ENCODE peak calls at places on chromosome 20, in seven cellular contexts. One of them, this sample, is unnamed.

GRCh38 chr20:25017257-25017803 is 24.8 kb upstream of the APMAP start:
- DNase-seq in ovary: no peak
- DNase-seq in Peyer's patch: peak; percentile 69
- DNase-seq in breast epithelium: peak; percentile 94
- DNase-seq in transverse colon: peak; percentile 74
- DNase-seq in stomach: peak; percentile 98
- DNase-seq in IMR-90: no peak
- DNase-seq in this sample: no peak

GRCh38 chr20:53837126-53837826 is 233.1 kb downstream of the BCAS1 start:
- DNase-seq in ovary: no peak
- DNase-seq in Peyer's patch: peak; percentile 80
- DNase-seq in breast epithelium: no peak
- DNase-seq in transverse colon: peak; percentile 83
- DNase-seq in stomach: no peak
- DNase-seq in IMR-90: no peak
- DNase-seq in this sample: no peak

GRCh38 chr20:62370115-62370806 is 3.1 kb upstream of the LAMA5 start:
- DNase-seq in ovary: no peak
- DNase-seq in Peyer's patch: no peak
- DNase-seq in breast epithelium: no peak
- DNase-seq in transverse colon: no peak
- DNase-seq in stomach: peak; percentile 49
- DNase-seq in IMR-90: peak; percentile 79
- DNase-seq in this sample: no peak

GRCh38 chr20:8299921-8300320 is 167.9 kb downstream of the PLCB1 start:
- DNase-seq in ovary: no peak
- DNase-seq in Peyer's patch: no peak
- DNase-seq in breast epithelium: no peak
- DNase-seq in transverse colon: no peak
- DNase-seq in stomach: no peak
- DNase-seq in IMR-90: peak; percentile 81
- DNase-seq in this sample: no peak

GRCh38 chr20:13778827-13779226 is 5.9 kb downstream of the ESF1 start:
- DNase-seq in ovary: no peak
- DNase-seq in Peyer's patch: no peak
- DNase-seq in breast epithelium: no peak
- DNase-seq in transverse colon: no peak
- DNase-seq in stomach: no peak
- DNase-seq in IMR-90: no peak
- DNase-seq in this sample: no peak

GRCh38 chr20:23514848-23515247 is 23.9 kb downstream of the CST8 start:
- DNase-seq in ovary: no peak
- DNase-seq in Peyer's patch: no peak
- DNase-seq in breast epithelium: no peak
- DNase-seq in transverse colon: no peak
- DNase-seq in stomach: no peak
- DNase-seq in IMR-90: no peak
- DNase-seq in this sample: no peak

GRCh38 chr20:8646716-8647115 is 422.2 kb upstream of the PLCB4 start:
- DNase-seq in ovary: no peak
- DNase-seq in Peyer's patch: no peak
- DNase-seq in breast epithelium: no peak
- DNase-seq in transverse colon: no peak
- DNase-seq in stomach: no peak
- DNase-seq in IMR-90: peak; percentile 83
- DNase-seq in this sample: no peak

GRCh38 chr20:3923818-3924217 is 34.6 kb downstream of the PANK2 start:
- DNase-seq in ovary: no peak
- DNase-seq in Peyer's patch: no peak
- DNase-seq in breast epithelium: no peak
- DNase-seq in transverse colon: no peak
- DNase-seq in stomach: no peak
- DNase-seq in IMR-90: peak; percentile 77
- DNase-seq in this sample: no peak

GRCh38 chr20:32116079-32116521 is 6.6 kb downstream of the TM9SF4 start:
- DNase-seq in ovary: no peak
- DNase-seq in Peyer's patch: no peak
- DNase-seq in breast epithelium: no peak
- DNase-seq in transverse colon: no peak
- DNase-seq in stomach: no peak
- DNase-seq in IMR-90: peak; percentile 22
- DNase-seq in this sample: no peak

GRCh38 chr20:1813101-1813529 is 82.1 kb upstream of the SIRPA start:
- DNase-seq in ovary: peak; percentile 50
- DNase-seq in Peyer's patch: no peak
- DNase-seq in breast epithelium: no peak
- DNase-seq in transverse colon: peak; percentile 35
- DNase-seq in stomach: peak; percentile 60
- DNase-seq in IMR-90: peak; percentile 97
- DNase-seq in this sample: peak; percentile 25

GRCh38 chr20:62358728-62359490 is 8.2 kb downstream of the LAMA5 start:
- DNase-seq in ovary: no peak
- DNase-seq in Peyer's patch: no peak
- DNase-seq in breast epithelium: no peak
- DNase-seq in transverse colon: no peak
- DNase-seq in stomach: no peak
- DNase-seq in IMR-90: no peak
- DNase-seq in this sample: no peak

GRCh38 chr20:58020656-58021454 is 207.6 kb downstream of the ANKRD60 start:
- DNase-seq in ovary: no peak
- DNase-seq in Peyer's patch: peak; percentile 31
- DNase-seq in breast epithelium: peak; percentile 18
- DNase-seq in transverse colon: no peak
- DNase-seq in stomach: no peak
- DNase-seq in IMR-90: no peak
- DNase-seq in this sample: no peak

GRCh38 chr20:22700387-22700786 is 116.0 kb upstream of the FOXA2 start:
- DNase-seq in ovary: no peak
- DNase-seq in Peyer's patch: no peak
- DNase-seq in breast epithelium: peak; percentile 24
- DNase-seq in transverse colon: no peak
- DNase-seq in stomach: no peak
- DNase-seq in IMR-90: no peak
- DNase-seq in this sample: no peak

GRCh38 chr20:16785221-16785620 is 37.1 kb downstream of the OTOR start:
- DNase-seq in ovary: no peak
- DNase-seq in Peyer's patch: no peak
- DNase-seq in breast epithelium: no peak
- DNase-seq in transverse colon: no peak
- DNase-seq in stomach: no peak
- DNase-seq in IMR-90: peak; percentile 9
- DNase-seq in this sample: no peak

GRCh38 chr20:50029697-50030428 is 47.1 kb downstream of the SNAI1 start:
- DNase-seq in ovary: peak; percentile 68
- DNase-seq in Peyer's patch: no peak
- DNase-seq in breast epithelium: no peak
- DNase-seq in transverse colon: peak; percentile 17
- DNase-seq in stomach: peak; percentile 36
- DNase-seq in IMR-90: peak; percentile 95
- DNase-seq in this sample: no peak

GRCh38 chr20:38725959-38726848 is 1.9 kb downstream of the SLC32A1 start:
- DNase-seq in ovary: peak; percentile 46
- DNase-seq in Peyer's patch: no peak
- DNase-seq in breast epithelium: no peak
- DNase-seq in transverse colon: peak; percentile 29
- DNase-seq in stomach: peak; percentile 33
- DNase-seq in IMR-90: peak; percentile 11
- DNase-seq in this sample: no peak

GRCh38 chr20:6632187-6632586 is 135.3 kb upstream of the BMP2 start:
- DNase-seq in ovary: no peak
- DNase-seq in Peyer's patch: peak; percentile 64
- DNase-seq in breast epithelium: no peak
- DNase-seq in transverse colon: peak; percentile 26
- DNase-seq in stomach: no peak
- DNase-seq in IMR-90: no peak
- DNase-seq in this sample: no peak

GRCh38 chr20:48812600-48813445 is 15.0 kb downstream of the PREX1 start:
- DNase-seq in ovary: no peak
- DNase-seq in Peyer's patch: peak; percentile 29
- DNase-seq in breast epithelium: no peak
- DNase-seq in transverse colon: no peak
- DNase-seq in stomach: no peak
- DNase-seq in IMR-90: no peak
- DNase-seq in this sample: no peak

GRCh38 chr20:47276856-47277541 is 79.5 kb downstream of the ZMYND8 start:
- DNase-seq in ovary: peak; percentile 72
- DNase-seq in Peyer's patch: no peak
- DNase-seq in breast epithelium: peak; percentile 62
- DNase-seq in transverse colon: no peak
- DNase-seq in stomach: peak; percentile 39
- DNase-seq in IMR-90: peak; percentile 84
- DNase-seq in this sample: no peak

GRCh38 chr20:36179170-36179945 is 24.8 kb downstream of the EPB41L1 start:
- DNase-seq in ovary: no peak
- DNase-seq in Peyer's patch: no peak
- DNase-seq in breast epithelium: no peak
- DNase-seq in transverse colon: no peak
- DNase-seq in stomach: no peak
- DNase-seq in IMR-90: no peak
- DNase-seq in this sample: no peak

GRCh38 chr20:8492182-8492581 is 360.1 kb downstream of the PLCB1 start:
- DNase-seq in ovary: no peak
- DNase-seq in Peyer's patch: no peak
- DNase-seq in breast epithelium: no peak
- DNase-seq in transverse colon: no peak
- DNase-seq in stomach: no peak
- DNase-seq in IMR-90: no peak
- DNase-seq in this sample: no peak

GRCh38 chr20:11451793-11452291 is 465.9 kb upstream of the BTBD3 start:
- DNase-seq in ovary: no peak
- DNase-seq in Peyer's patch: no peak
- DNase-seq in breast epithelium: no peak
- DNase-seq in transverse colon: no peak
- DNase-seq in stomach: no peak
- DNase-seq in IMR-90: peak; percentile 11
- DNase-seq in this sample: no peak

GRCh38 chr20:10074513-10074912 is 39.7 kb downstream of the ANKEF1 start:
- DNase-seq in ovary: no peak
- DNase-seq in Peyer's patch: no peak
- DNase-seq in breast epithelium: no peak
- DNase-seq in transverse colon: no peak
- DNase-seq in stomach: no peak
- DNase-seq in IMR-90: peak; percentile 90
- DNase-seq in this sample: no peak

GRCh38 chr20:50848846-50849673 is 54.2 kb downstream of the BCAS4 start:
- DNase-seq in ovary: peak; percentile 51
- DNase-seq in Peyer's patch: no peak
- DNase-seq in breast epithelium: peak; percentile 32
- DNase-seq in transverse colon: peak; percentile 39
- DNase-seq in stomach: peak; percentile 53
- DNase-seq in IMR-90: no peak
- DNase-seq in this sample: no peak

GRCh38 chr20:62516345-62516744 is 40.5 kb upstream of the GATA5 start:
- DNase-seq in ovary: no peak
- DNase-seq in Peyer's patch: no peak
- DNase-seq in breast epithelium: no peak
- DNase-seq in transverse colon: no peak
- DNase-seq in stomach: peak; percentile 55
- DNase-seq in IMR-90: no peak
- DNase-seq in this sample: no peak

GRCh38 chr20:11810316-11811130 is 107.2 kb upstream of the BTBD3 start:
- DNase-seq in ovary: no peak
- DNase-seq in Peyer's patch: no peak
- DNase-seq in breast epithelium: no peak
- DNase-seq in transverse colon: no peak
- DNase-seq in stomach: no peak
- DNase-seq in IMR-90: peak; percentile 91
- DNase-seq in this sample: no peak

GRCh38 chr20:53245581-53245980 is 273.4 kb downstream of the TSHZ2 start:
- DNase-seq in ovary: no peak
- DNase-seq in Peyer's patch: no peak
- DNase-seq in breast epithelium: no peak
- DNase-seq in transverse colon: no peak
- DNase-seq in stomach: no peak
- DNase-seq in IMR-90: no peak
- DNase-seq in this sample: no peak

GRCh38 chr20:41006936-41007871 is 21.4 kb upstream of the TOP1 start:
- DNase-seq in ovary: no peak
- DNase-seq in Peyer's patch: no peak
- DNase-seq in breast epithelium: no peak
- DNase-seq in transverse colon: no peak
- DNase-seq in stomach: no peak
- DNase-seq in IMR-90: no peak
- DNase-seq in this sample: no peak

DNA sequence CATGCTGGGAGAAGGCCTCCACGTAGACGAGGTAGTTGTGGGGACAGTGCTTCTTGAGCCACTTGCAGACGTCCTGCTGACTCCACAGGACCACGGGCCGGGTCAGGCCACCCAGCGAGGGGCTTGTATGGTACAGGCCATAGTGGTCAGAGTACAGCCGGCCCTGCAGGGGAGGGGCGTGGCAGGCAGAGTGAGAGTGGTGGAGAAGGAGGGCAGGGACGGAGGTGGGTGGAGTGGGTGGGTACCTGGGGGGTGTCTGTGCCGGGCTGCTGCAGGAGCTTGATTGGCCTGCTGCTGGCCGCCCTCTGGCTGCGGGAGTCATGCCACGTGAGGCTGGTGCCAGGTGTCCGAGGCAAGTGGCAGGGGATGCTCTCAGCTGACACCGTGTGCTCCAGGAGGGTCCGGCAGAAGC is 2.5 kb downstream of the SAMD10 start:
- DNase-seq in ovary: no peak
- DNase-seq in Peyer's patch: peak; percentile 45
- DNase-seq in breast epithelium: peak; percentile 16
- DNase-seq in transverse colon: no peak
- DNase-seq in stomach: no peak
- DNase-seq in IMR-90: no peak
- DNase-seq in this sample: no peak
- TF ChIP-seq POLR2A in ovary: no peak
- TF ChIP-seq POLR2A in Peyer's patch: no peak
- TF ChIP-seq POLR2A in breast epithelium: no peak
- TF ChIP-seq POLR2A in transverse colon: no peak
- TF ChIP-seq POLR2A in stomach: no peak
- TF ChIP-seq POLR2A in IMR-90: no peak
- TF ChIP-seq POLR2A in this sample: no peak

GRCh38 chr20:33686008-33686983 is at the start of gene E2F1:
- DNase-seq in ovary: peak; percentile 97
- DNase-seq in Peyer's patch: peak; percentile 98
- DNase-seq in breast epithelium: peak; percentile 94
- DNase-seq in transverse colon: peak; percentile 97
- DNase-seq in stomach: peak; percentile 98
- DNase-seq in IMR-90: peak; percentile 84
- DNase-seq in this sample: no peak
- H3K27ac ChIP-seq in ovary: peak within 1 kb of the TSS; percentile 61
- H3K27ac ChIP-seq in Peyer's patch: peak within 1 kb of the TSS; percentile 71
- H3K27ac ChIP-seq in breast epithelium: peak within 1 kb of the TSS; percentile 19
- H3K27ac ChIP-seq in transverse colon: peak within 1 kb of the TSS; percentile 61
- H3K27ac ChIP-seq in stomach: peak within 1 kb of the TSS; percentile 80
- H3K27ac ChIP-seq in IMR-90: peak within 1 kb of the TSS; percentile 49
- H3K27ac ChIP-seq in this sample: peak within 1 kb of the TSS; percentile 68

GRCh38 chr20:64255361-64256281 is at the start of gene PCMTD2:
- DNase-seq in ovary: peak; percentile 92
- DNase-seq in Peyer's patch: peak; percentile 90
- DNase-seq in breast epithelium: peak; percentile 61
- DNase-seq in transverse colon: peak; percentile 82
- DNase-seq in stomach: peak; percentile 85
- DNase-seq in IMR-90: peak; percentile 68
- DNase-seq in this sample: peak; percentile 84
- TF ChIP-seq POLR2A in ovary: peak; percentile 51
- TF ChIP-seq POLR2A in Peyer's patch: no peak
- TF ChIP-seq POLR2A in breast epithelium: no peak
- TF ChIP-seq POLR2A in transverse colon: peak; percentile 38
- TF ChIP-seq POLR2A in stomach: no peak
- TF ChIP-seq POLR2A in IMR-90: no peak
- TF ChIP-seq POLR2A in this sample: peak; percentile 39

GRCh38 chr20:44644384-44645131 is 6.9 kb downstream of the ADA start:
- DNase-seq in ovary: no peak
- DNase-seq in Peyer's patch: no peak
- DNase-seq in breast epithelium: no peak
- DNase-seq in transverse colon: no peak
- DNase-seq in stomach: no peak
- DNase-seq in IMR-90: no peak
- DNase-seq in this sample: no peak
- H3K27ac ChIP-seq in ovary: no peak overlapping the region
- H3K27ac ChIP-seq in Peyer's patch: peak overlapping the region; percentile 76
- H3K27ac ChIP-seq in breast epithelium: peak overlapping the region; percentile 71
- H3K27ac ChIP-seq in transverse colon: peak overlapping the region; percentile 83
- H3K27ac ChIP-seq in stomach: peak overlapping the region; percentile 89
- H3K27ac ChIP-seq in IMR-90: no peak overlapping the region
- H3K27ac ChIP-seq in this sample: peak overlapping the region; percentile 68

This sample was measured in vagina.